ENCODE peak calls at places on chromosomes 5 and 9, in four cellular contexts. One of them, this sample, is unnamed.

GRCh38 chr9:94937214-94937903 is 210.9 kb downstream of the AOPEP start:
- DNase-seq in activated CD4-positive, CD25-positive, alpha-beta regulatory T cell: no peak
- DNase-seq in H4: peak
- DNase-seq in fibroblast of pulmonary artery: peak
- DNase-seq in this sample: no peak

GRCh38 chr5:167332291-167332690 is 959.2 kb upstream of the WWC1 start:
- DNase-seq in activated CD4-positive, CD25-positive, alpha-beta regulatory T cell: no peak
- DNase-seq in H4: no peak
- DNase-seq in fibroblast of pulmonary artery: no peak
- DNase-seq in this sample: no peak

GRCh38 chr5:81749186-81749561 is 1.7 kb downstream of the SSBP2 start:
- DNase-seq in activated CD4-positive, CD25-positive, alpha-beta regulatory T cell: no peak
- DNase-seq in H4: no peak
- DNase-seq in fibroblast of pulmonary artery: peak
- DNase-seq in this sample: no peak

GRCh38 chr5:96067902-96068614 is 106.4 kb upstream of the ELL2 start:
- DNase-seq in activated CD4-positive, CD25-positive, alpha-beta regulatory T cell: no peak
- DNase-seq in H4: peak
- DNase-seq in fibroblast of pulmonary artery: peak
- DNase-seq in this sample: no peak

GRCh38 chr9:95509851-95510529 is 6.8 kb downstream of the PTCH1 start:
- DNase-seq in activated CD4-positive, CD25-positive, alpha-beta regulatory T cell: no peak
- DNase-seq in H4: no peak
- DNase-seq in fibroblast of pulmonary artery: peak
- DNase-seq in this sample: no peak

GRCh38 chr5:172498431-172499129 is 44.3 kb upstream of the SH3PXD2B start:
- DNase-seq in activated CD4-positive, CD25-positive, alpha-beta regulatory T cell: no peak
- DNase-seq in H4: no peak
- DNase-seq in fibroblast of pulmonary artery: no peak
- DNase-seq in this sample: no peak

GRCh38 chr9:98516205-98516896 is 192.4 kb downstream of the GABBR2 start:
- DNase-seq in activated CD4-positive, CD25-positive, alpha-beta regulatory T cell: no peak
- DNase-seq in H4: no peak
- DNase-seq in fibroblast of pulmonary artery: no peak
- DNase-seq in this sample: no peak

GRCh38 chr5:180173875-180174586 is 35.0 kb downstream of the RASGEF1C start:
- DNase-seq in activated CD4-positive, CD25-positive, alpha-beta regulatory T cell: no peak
- DNase-seq in H4: peak
- DNase-seq in fibroblast of pulmonary artery: peak
- DNase-seq in this sample: no peak

GRCh38 chr5:78806544-78806943 is 158.0 kb upstream of the LHFPL2 start:
- DNase-seq in activated CD4-positive, CD25-positive, alpha-beta regulatory T cell: no peak
- DNase-seq in H4: peak
- DNase-seq in fibroblast of pulmonary artery: peak
- DNase-seq in this sample: no peak

GRCh38 chr5:2866622-2867372 is 115.3 kb upstream of the IRX2 start:
- DNase-seq in activated CD4-positive, CD25-positive, alpha-beta regulatory T cell: no peak
- DNase-seq in H4: no peak
- DNase-seq in fibroblast of pulmonary artery: no peak
- DNase-seq in this sample: no peak

GRCh38 chr5:177366528-177367322 is 9.0 kb downstream of the RGS14 start:
- DNase-seq in activated CD4-positive, CD25-positive, alpha-beta regulatory T cell: no peak
- DNase-seq in H4: no peak
- DNase-seq in fibroblast of pulmonary artery: peak
- DNase-seq in this sample: no peak

GRCh38 chr5:176843673-176844072 is 33.3 kb downstream of the UNC5A start:
- DNase-seq in activated CD4-positive, CD25-positive, alpha-beta regulatory T cell: no peak
- DNase-seq in H4: no peak
- DNase-seq in fibroblast of pulmonary artery: no peak
- DNase-seq in this sample: no peak

GRCh38 chr9:18071651-18072060 is 402.3 kb upstream of the ADAMTSL1 start:
- DNase-seq in activated CD4-positive, CD25-positive, alpha-beta regulatory T cell: no peak
- DNase-seq in H4: no peak
- DNase-seq in fibroblast of pulmonary artery: peak
- DNase-seq in this sample: no peak